ENCODE peak calls at places on chromosome 5, in eight cellular contexts. P is EH, Y is brain microvascular endothelial cell, C is frontal cortex, N is hypothalamus, M is fibroblast of lung, A is epithelial cell of esophagus, E is NCI-H2081. R is an unnamed sample.

GRCh38 chr5:21254161-21254560 is 1266.2 kb upstream of the CDH18 start:
- DNase-seq in N (no peak), M (no peak), C (no peak), Y (no peak), P (no peak), E (no peak), A (no peak), R (no peak)

GRCh38 chr5:90932052-90932699 is 373.6 kb downstream of the ADGRV1 start:
- DNase-seq in M (peak), Y (peak), E (peak), A (peak), C (peak), N (no peak), P (peak), R (peak)

GRCh38 chr5:25190521-25191000 is 545.8 kb upstream of the CDH10 start:
- DNase-seq in N (no peak), C (no peak), P (no peak), Y (no peak), M (no peak), A (no peak), E (no peak), R (no peak)

GRCh38 chr5:80631277-80632259 is 22.9 kb upstream of the MSH3 start:
- DNase-seq in A (no peak), Y (no peak), P (no peak), C (no peak), M (no peak), N (no peak), E (no peak), R (no peak)

GRCh38 chr5:157463621-157464407 is 3.8 kb downstream of the NIPAL4 start:
- DNase-seq in M (peak), A (peak), P (peak), E (no peak), C (no peak), N (no peak), Y (peak), R (peak)

GRCh38 chr5:171424726-171425125 is 5.3 kb downstream of the FGF18 start:
- DNase-seq in C (no peak), Y (no peak), N (no peak), P (no peak), M (no peak), A (no peak), E (no peak), R (no peak)

GRCh38 chr5:74657165-74657564 is 16.6 kb upstream of the ENC1 start:
- DNase-seq in E (no peak), A (no peak), C (no peak), M (no peak), N (no peak), Y (no peak), P (no peak), R (no peak)

GRCh38 chr5:151408633-151409243 is 38.7 kb upstream of the SLC36A1 start:
- DNase-seq in A (no peak), M (no peak), N (no peak), C (no peak), Y (no peak), E (no peak), P (no peak), R (no peak)

GRCh38 chr5:16540421-16540820 is 74.8 kb upstream of the ZNF622 start:
- DNase-seq in N (peak), Y (peak), P (peak), M (peak), C (no peak), A (peak), E (no peak), R (peak)

GRCh38 chr5:41240985-41241384 is 27.7 kb upstream of the C6 start:
- DNase-seq in C (no peak), P (no peak), N (no peak), M (no peak), E (no peak), A (no peak), Y (no peak), R (no peak)

GRCh38 chr5:81269751-81270686 is 31.4 kb upstream of the ZCCHC9 start:
- DNase-seq in A (no peak), E (no peak), M (no peak), N (no peak), C (no peak), Y (no peak), P (no peak), R (peak)

GRCh38 chr5:157328277-157328912 is 62.5 kb downstream of the CYFIP2 start:
- DNase-seq in E (peak), M (peak), Y (peak), C (peak), N (peak), A (peak), P (peak), R (peak)

GRCh38 chr5:111072949-111073682 is 1.6 kb downstream of the TSLP start:
- DNase-seq in Y (no peak), P (peak), M (no peak), E (peak), N (no peak), C (peak), A (peak), R (peak)

GRCh38 chr5:39657943-39658342 is 233.2 kb upstream of the DAB2 start:
- DNase-seq in C (no peak), A (no peak), Y (no peak), E (no peak), M (no peak), P (no peak), N (no peak), R (peak)

GRCh38 chr5:177495243-177496060 is 2.0 kb downstream of the PDLIM7 start:
- DNase-seq in C (no peak), A (peak), Y (peak), P (peak), N (no peak), E (no peak), M (peak), R (peak)

GRCh38 chr5:177404641-177405134 is 4.2 kb upstream of the PFN3 start:
- DNase-seq in A (no peak), Y (no peak), E (peak), M (no peak), P (no peak), N (no peak), C (no peak), R (no peak)

GRCh38 chr5:14435481-14435880 is 146.1 kb upstream of the OTULINL start:
- DNase-seq in N (no peak), M (no peak), A (peak), Y (peak), E (no peak), P (peak), C (no peak), R (no peak)

GRCh38 chr5:89827388-89827787 is 582.2 kb downstream of the CETN3 start:
- DNase-seq in E (no peak), M (peak), N (peak), C (no peak), Y (no peak), A (no peak), P (no peak), R (no peak)

GRCh38 chr5:176396330-176396729 is 7.8 kb downstream of the HIGD2A start:
- DNase-seq in Y (no peak), N (no peak), M (peak), P (no peak), E (no peak), C (no peak), A (no peak), R (no peak)

GRCh38 chr5:142110046-142110531 is 1.5 kb downstream of the NDFIP1 start:
- DNase-seq in Y (no peak), M (peak), N (no peak), E (peak), C (no peak), A (peak), P (peak), R (peak)

GRCh38 chr5:124034963-124035362 is 523.0 kb downstream of the CSNK1G3 start:
- DNase-seq in Y (no peak), M (no peak), N (no peak), P (no peak), A (no peak), C (no peak), E (peak), R (no peak)

GRCh38 chr5:33828611-33829286 is 63.0 kb downstream of the ADAMTS12 start:
- DNase-seq in M (no peak), Y (no peak), A (no peak), P (no peak), C (no peak), E (no peak), N (no peak), R (peak)

GRCh38 chr5:124743534-124744169 is 2.8 kb downstream of the ZNF608 start:
- DNase-seq in Y (no peak), C (no peak), E (peak), M (no peak), A (peak), N (no peak), P (no peak), R (peak)

GRCh38 chr5:32315221-32316014 is 2.7 kb upstream of the MTMR12 start:
- DNase-seq in N (no peak), C (no peak), P (no peak), E (no peak), M (no peak), Y (no peak), A (no peak), R (no peak)

GRCh38 chr5:150616024-150616470 is 24.4 kb upstream of the SYNPO start:
- DNase-seq in A (no peak), N (no peak), P (no peak), E (no peak), Y (no peak), M (peak), C (no peak), R (peak)

GRCh38 chr5:174490717-174491116 is 233.7 kb upstream of the MSX2 start:
- DNase-seq in Y (no peak), M (no peak), C (no peak), P (no peak), A (no peak), E (no peak), N (no peak), R (no peak)

GRCh38 chr5:10354048-10354872 is 765 bp downstream of the MARCHF6 start:
- DNase-seq in E (peak), Y (peak), C (no peak), A (peak), M (peak), N (no peak), P (peak), R (peak)

GRCh38 chr5:180982008-180982741 is 6.5 kb upstream of the BTNL3 start:
- DNase-seq in P (no peak), M (no peak), E (no peak), C (no peak), Y (no peak), N (no peak), A (no peak), R (no peak)

GRCh38 chr5:55636177-55636576 is 75.9 kb downstream of the SLC38A9 start:
- DNase-seq in N (no peak), C (no peak), E (peak), Y (no peak), A (no peak), P (no peak), M (peak), R (no peak)

GRCh38 chr5:136192526-136193395 is at the start of gene SMIM32:
- DNase-seq in P (no peak), E (peak), M (no peak), N (no peak), Y (no peak), A (peak), C (peak), R (peak)

GRCh38 chr5:78888580-78889187 is 96.4 kb downstream of the ARSB start:
- DNase-seq in N (no peak), A (no peak), C (no peak), E (no peak), P (no peak), M (no peak), Y (no peak), R (no peak)

GRCh38 chr5:43156388-43156787 is 35.6 kb upstream of the NIM1K start:
- DNase-seq in N (no peak), P (no peak), E (no peak), Y (peak), M (peak), A (no peak), C (peak), R (peak)

GRCh38 chr5:37816883-37817282 is 23.0 kb downstream of the GDNF start:
- DNase-seq in E (no peak), C (no peak), Y (no peak), M (no peak), A (no peak), P (peak), N (peak), R (peak)

GRCh38 chr5:108650997-108651396 is 96.7 kb upstream of the FER start:
- DNase-seq in P (peak), N (no peak), C (no peak), E (no peak), A (peak), M (peak), Y (peak), R (no peak)

GRCh38 chr5:69502375-69503143 is 10.0 kb downstream of the OCLN start:
- DNase-seq in M (peak), P (peak), E (no peak), N (no peak), C (no peak), A (peak), Y (peak), R (peak)

GRCh38 chr5:172334196-172334595 is 50.6 kb upstream of the UBTD2 start:
- DNase-seq in A (no peak), N (no peak), M (no peak), C (no peak), P (no peak), Y (no peak), E (no peak), R (no peak)

GRCh38 chr5:40385544-40385943 is 294.2 kb upstream of the PTGER4 start:
- DNase-seq in A (peak), Y (no peak), P (peak), C (no peak), E (no peak), N (peak), M (no peak), R (no peak)

GRCh38 chr5:72452515-72453259 is 54.5 kb downstream of the ZNF366 start:
- DNase-seq in E (no peak), N (no peak), Y (peak), M (peak), P (peak), C (peak), A (peak), R (peak)

R was measured in cardiac fibroblast.